ENCODE peak calls at places on chromosomes 3 and 15, in seven cellular contexts. E is neuronal stem cell, K is H1, X is IMR-90, I is mesendoderm, V is H9, G is trophoblast cell. J is an unnamed sample.

GRCh38 chr3:105503191-105503593 is 136.5 kb downstream of the ALCAM start:
- DNase-seq in E (no peak), K (no peak), V (no peak), I (no peak), G (no peak), X (no peak), J (no peak)

GRCh38 chr3:97108136-97108535 is 293.7 kb downstream of the EPHA6 start:
- DNase-seq in G (no peak), X (no peak), K (no peak), V (no peak), E (no peak), I (no peak), J (no peak)

GRCh38 chr3:157436583-157437300 is at the start of gene PTX3:
- DNase-seq in E (peak; percentile 33), V (peak; percentile 30), X (peak; percentile 94), G (no peak), K (no peak), I (peak; percentile 37), J (peak; percentile 92)

GRCh38 chr15:70588613-70589012 is 174.7 kb downstream of the UACA start:
- DNase-seq in K (no peak), V (no peak), I (no peak), E (no peak), X (no peak), G (no peak), J (no peak)

GRCh38 chr15:40984963-40985362 is 31.7 kb downstream of the CHAC1 start:
- DNase-seq in X (peak; percentile 97), V (no peak), I (no peak), K (no peak), E (no peak), G (no peak), J (peak; percentile 96)

GRCh38 chr3:182711261-182711683 is 82.0 kb upstream of the ATP11B start:
- DNase-seq in K (no peak), G (no peak), V (no peak), X (no peak), E (no peak), I (peak; percentile 41), J (no peak)

GRCh38 chr15:97085806-97086205 is 755.3 kb downstream of the NR2F2 start:
- DNase-seq in V (no peak), I (no peak), X (no peak), E (no peak), G (peak; percentile 76), K (no peak), J (no peak)

GRCh38 chr3:179791793-179792192 is 139.0 kb downstream of the USP13 start:
- DNase-seq in E (no peak), G (no peak), X (no peak), V (no peak), K (no peak), I (no peak), J (no peak)

GRCh38 chr3:76551739-76552138 is 488.2 kb upstream of the ROBO2 start:
- DNase-seq in G (no peak), K (no peak), I (no peak), E (no peak), V (no peak), X (no peak), J (no peak)

GRCh38 chr3:59425942-59426341 is 376.1 kb upstream of the CFAP20DC start:
- DNase-seq in I (no peak), K (no peak), X (no peak), V (no peak), E (no peak), G (no peak), J (no peak)

GRCh38 chr3:190560284-190560895 is 46.5 kb downstream of the IL1RAP start:
- DNase-seq in I (no peak), E (no peak), K (no peak), G (peak; percentile 86), X (no peak), V (no peak), J (no peak)

GRCh38 chr3:14425574-14426304 is 23.3 kb downstream of the SLC6A6 start:
- DNase-seq in E (no peak), K (no peak), X (no peak), I (no peak), V (no peak), G (peak; percentile 73), J (no peak)

GRCh38 chr3:16866447-16867025 is 18.2 kb upstream of the PLCL2 start:
- DNase-seq in E (no peak), K (no peak), G (no peak), V (no peak), X (no peak), I (no peak), J (peak; percentile 23)

GRCh38 chr15:65426216-65426853 is 3.6 kb upstream of the IGDCC4 start:
- DNase-seq in V (no peak), E (no peak), I (no peak), G (no peak), X (no peak), K (no peak), J (no peak)

GRCh38 chr3:18505056-18505455 is 79.9 kb upstream of the SATB1 start:
- DNase-seq in K (no peak), G (no peak), X (no peak), I (peak; percentile 32), V (no peak), E (no peak), J (no peak)

GRCh38 chr3:71117572-71118247 is 465.8 kb downstream of the FOXP1 start:
- DNase-seq in K (no peak), E (no peak), G (no peak), I (no peak), X (peak; percentile 69), V (no peak), J (peak; percentile 49)

GRCh38 chr15:67758610-67759300 is 66.6 kb upstream of the SKOR1 start:
- DNase-seq in V (no peak), X (no peak), E (no peak), K (no peak), G (no peak), I (no peak), J (no peak)

GRCh38 chr15:67753901-67754300 is 71.4 kb upstream of the SKOR1 start:
- DNase-seq in X (no peak), E (no peak), V (no peak), I (no peak), K (no peak), G (no peak), J (no peak)

GRCh38 chr15:67755936-67756335 is 69.4 kb upstream of the SKOR1 start:
- DNase-seq in E (no peak), G (no peak), V (no peak), X (no peak), K (no peak), I (no peak), J (no peak)

GRCh38 chr15:67750371-67750770 is 74.9 kb upstream of the SKOR1 start:
- DNase-seq in G (no peak), X (no peak), V (no peak), E (no peak), K (no peak), I (peak; percentile 37), J (no peak)

GRCh38 chr15:67755264-67755663 is 70.0 kb upstream of the SKOR1 start:
- DNase-seq in G (no peak), I (no peak), K (no peak), V (no peak), E (no peak), X (no peak), J (no peak)
- H2BK5ac ChIP-seq in G (no peak overlapping the region), I (no peak overlapping the region), K (no peak overlapping the region), V (no peak overlapping the region), E (no peak overlapping the region), X (no peak overlapping the region), J (no peak overlapping the region)

GRCh38 chr3:194001728-194002459 is 134.1 kb upstream of the HES1 start:
- DNase-seq in G (no peak), X (no peak), V (no peak), I (no peak), E (no peak), K (no peak), J (peak; percentile 37)
- H3K27ac ChIP-seq in G (no peak overlapping the region), X (no peak overlapping the region), V (no peak overlapping the region), I (no peak overlapping the region), E (no peak overlapping the region), K (no peak overlapping the region), J (no peak overlapping the region)

DNA sequence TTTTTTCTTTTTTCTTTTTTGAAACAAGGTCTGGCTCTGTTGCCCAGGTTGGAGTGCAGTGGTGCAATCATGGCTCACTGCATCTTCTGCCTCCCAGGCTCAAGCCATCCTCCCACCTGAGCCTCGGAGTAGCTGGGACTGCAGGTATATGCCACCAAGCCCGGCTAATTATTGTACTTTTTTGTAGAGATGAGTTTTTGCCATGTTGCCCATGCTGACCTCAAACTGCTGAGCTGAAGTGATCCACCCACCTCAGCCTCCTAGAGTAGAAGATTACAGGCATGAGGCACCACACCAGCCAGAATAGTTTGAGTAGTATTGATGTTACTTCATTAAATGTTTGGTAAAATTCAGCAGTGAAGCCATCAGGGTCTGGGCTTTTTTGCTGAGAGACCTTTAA is 251.8 kb downstream of the CADM2 start:
- DNase-seq in E (no peak), V (no peak), K (no peak), I (no peak), G (no peak), X (no peak), J (no peak)
- H3K18ac ChIP-seq in E (no peak overlapping the region), V (no peak overlapping the region), K (no peak overlapping the region), I (no peak overlapping the region), G (no peak overlapping the region), X (no peak overlapping the region), J (no peak overlapping the region)

DNA sequence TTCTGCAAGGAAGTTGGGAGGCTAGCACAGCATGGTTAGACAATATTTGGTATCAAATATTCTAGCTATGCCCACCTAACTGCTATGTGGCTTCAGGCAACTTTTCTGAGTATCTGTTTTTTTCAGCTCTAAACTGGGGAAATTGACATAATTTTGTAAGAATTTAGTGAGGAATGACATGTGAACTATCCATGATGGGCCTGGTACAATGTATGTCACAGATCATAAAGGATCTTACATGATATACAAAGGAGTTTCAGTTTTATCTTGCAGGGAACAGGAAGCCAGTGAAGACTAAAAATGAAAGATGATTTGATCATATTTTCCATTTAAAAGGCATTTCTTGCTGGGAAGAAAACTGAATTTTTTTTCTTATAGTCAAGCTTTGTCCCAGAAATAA is 436.3 kb upstream of the THBS1 start:
- DNase-seq in V (no peak), E (no peak), G (no peak), K (no peak), I (no peak), X (no peak), J (no peak)
- H2BK5ac ChIP-seq in V (no peak overlapping the region), E (no peak overlapping the region), G (no peak overlapping the region), K (no peak overlapping the region), I (no peak overlapping the region), X (peak overlapping the region; percentile 40), J (no peak overlapping the region)

J was measured in mesenchymal stem cell.